ENCODE peak calls at places on chromosomes 13 and 19, in five cellular contexts. P is neuronal stem cell, O is H1, R is H9, F is IMR-90. J is an unnamed sample.

GRCh38 chr19:4474504-4475136 is 2.5 kb downstream of the HDGFL2 start:
- DNase-seq in O (peak; percentile 79), R (peak; percentile 90), F (peak; percentile 68), P (peak; percentile 77), J (peak; percentile 5)

GRCh38 chr19:5514001-5514400 is 53.8 kb downstream of the TINCR start:
- DNase-seq in P (no peak), F (no peak), O (no peak), R (no peak), J (no peak)

GRCh38 chr13:106573279-106573831 is 5.4 kb upstream of the ARGLU1 start:
- DNase-seq in R (no peak), P (no peak), O (no peak), F (peak; percentile 52), J (no peak)

GRCh38 chr13:80386001-80386400 is 45.1 kb upstream of the SPRY2 start:
- DNase-seq in P (no peak), F (no peak), R (no peak), O (no peak), J (no peak)

GRCh38 chr13:90299238-90299637 is 1048.2 kb upstream of the MIR17HG start:
- DNase-seq in O (no peak), P (no peak), F (no peak), R (no peak), J (no peak)

GRCh38 chr19:43505941-43506340 is 1.4 kb upstream of the PHLDB3 start:
- DNase-seq in F (no peak), P (no peak), O (no peak), R (no peak), J (no peak)

GRCh38 chr19:3440082-3440481 is 40.2 kb downstream of the SMIM24 start:
- DNase-seq in F (no peak), P (no peak), O (peak; percentile 92), R (peak; percentile 81), J (peak; percentile 67)

GRCh38 chr13:29435125-29435911 is 160.2 kb downstream of the SLC7A1 start:
- DNase-seq in P (no peak), F (peak; percentile 91), O (no peak), R (no peak), J (no peak)

GRCh38 chr19:662962-663681 is at the start of gene RNF126:
- DNase-seq in P (peak; percentile 86), R (peak; percentile 91), O (peak; percentile 88), F (peak; percentile 88), J (peak; percentile 76)

GRCh38 chr19:28606269-28607032 is 606.5 kb downstream of the UQCRFS1 start:
- DNase-seq in P (no peak), O (no peak), R (no peak), F (no peak), J (no peak)

GRCh38 chr13:110397445-110397844 is 90.4 kb downstream of the COL4A2 start:
- DNase-seq in P (no peak), F (peak; percentile 85), O (no peak), R (no peak), J (no peak)

GRCh38 chr19:38690832-38691231 is 43.4 kb downstream of the ACTN4 start:
- DNase-seq in O (no peak), P (no peak), R (no peak), F (no peak), J (no peak)

GRCh38 chr19:55830656-55831055 is 1.1 kb downstream of the NLRP11 start:
- DNase-seq in F (no peak), O (no peak), R (no peak), P (no peak), J (no peak)

GRCh38 chr19:4023600-4024398 is 16.3 kb downstream of the PIAS4 start:
- DNase-seq in F (no peak), R (no peak), O (no peak), P (no peak), J (no peak)

GRCh38 chr19:33640773-33641172 is 19.0 kb downstream of the CHST8 start:
- DNase-seq in O (no peak), R (peak; percentile 58), P (no peak), F (no peak), J (no peak)
- H3K4ac ChIP-seq in O (no peak overlapping the region), R (no peak overlapping the region), P (no peak overlapping the region), F (no peak overlapping the region), J (no peak overlapping the region)

DNA sequence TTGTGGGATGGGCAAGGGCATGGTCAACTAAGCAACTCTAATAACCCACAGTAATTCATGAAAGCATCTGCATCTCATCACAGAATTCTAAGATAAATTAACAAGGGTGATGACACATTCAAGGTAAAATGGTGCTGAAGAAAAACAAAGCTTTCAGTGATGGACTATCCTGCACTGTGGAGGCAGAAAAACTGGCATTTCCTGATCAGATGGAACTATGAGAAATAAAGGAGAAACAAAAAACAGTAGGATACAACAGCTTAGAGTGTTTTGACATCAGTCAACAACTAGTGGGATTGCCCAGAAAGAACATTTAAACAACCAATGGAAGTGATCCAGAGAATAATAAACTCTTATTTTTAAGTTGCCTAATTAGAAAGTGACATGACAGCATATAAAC is 327.0 kb downstream of the KLF5 start:
- DNase-seq in O (no peak), R (no peak), F (no peak), P (no peak), J (no peak)
- H3K4ac ChIP-seq in O (no peak overlapping the region), R (no peak overlapping the region), F (no peak overlapping the region), P (no peak overlapping the region), J (no peak overlapping the region)

GRCh38 chr13:22110368-22110767 is 439.5 kb downstream of the FGF9 start:
- DNase-seq in F (no peak), R (no peak), P (no peak), O (no peak), J (no peak)
- H3K4ac ChIP-seq in F (no peak overlapping the region), R (no peak overlapping the region), P (no peak overlapping the region), O (no peak overlapping the region), J (no peak overlapping the region)

GRCh38 chr13:98476538-98476966 is 100.4 kb downstream of the STK24 start:
- DNase-seq in O (no peak), F (peak; percentile 92), P (no peak), R (peak; percentile 77), J (no peak)
- H3K4ac ChIP-seq in O (peak overlapping the region; percentile 25), F (peak overlapping the region; percentile 89), P (no peak overlapping the region), R (no peak overlapping the region), J (no peak overlapping the region)

DNA sequence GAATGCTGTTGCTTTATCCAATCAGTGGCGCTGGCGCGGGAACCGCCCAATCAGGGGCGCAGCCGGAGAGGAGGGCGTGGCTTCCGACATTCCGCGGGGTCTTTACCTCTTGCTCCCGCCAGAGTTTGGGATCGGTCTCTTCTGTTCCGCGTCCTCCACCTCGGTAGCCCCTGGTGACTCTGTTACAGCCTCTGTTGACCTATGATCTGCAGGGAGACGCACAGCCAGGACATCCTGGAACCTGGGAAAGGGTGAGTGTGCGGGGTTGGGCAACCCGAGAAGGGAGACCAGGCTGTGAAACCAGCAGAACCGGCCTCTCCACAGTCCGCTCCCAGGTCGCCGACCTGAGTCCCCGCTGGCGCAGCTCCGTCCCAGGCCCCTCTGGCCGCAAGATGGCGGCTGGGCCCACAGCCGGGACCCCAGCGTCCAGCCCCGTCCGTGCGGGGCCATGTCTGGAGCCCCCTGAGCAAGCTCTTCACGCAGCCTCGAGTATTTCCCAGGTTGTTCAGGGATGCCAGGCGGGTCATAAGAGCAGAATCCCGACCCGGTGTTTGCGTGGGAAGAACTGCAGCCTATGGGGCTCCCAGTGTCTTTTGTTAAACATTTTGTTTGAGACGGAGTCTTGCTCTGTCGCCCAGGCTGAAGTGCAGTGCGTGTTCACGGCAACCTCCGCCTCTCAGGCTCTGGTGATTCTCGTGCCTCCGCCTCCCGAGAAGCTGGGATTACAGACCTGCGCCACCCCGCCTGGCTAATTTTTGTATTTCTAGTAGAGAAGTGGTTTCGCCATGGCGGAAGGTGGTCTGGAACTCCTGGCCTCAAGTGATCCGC is 4.4 kb upstream of the ZNF681 start:
- DNase-seq in R (peak; percentile 94), F (peak; percentile 13), P (peak; percentile 83), O (peak; percentile 86), J (peak; percentile 95)
- H3K4ac ChIP-seq in R (no peak overlapping the region), F (no peak overlapping the region), P (peak overlapping the region; percentile 37), O (no peak overlapping the region), J (no peak overlapping the region)

DNA sequence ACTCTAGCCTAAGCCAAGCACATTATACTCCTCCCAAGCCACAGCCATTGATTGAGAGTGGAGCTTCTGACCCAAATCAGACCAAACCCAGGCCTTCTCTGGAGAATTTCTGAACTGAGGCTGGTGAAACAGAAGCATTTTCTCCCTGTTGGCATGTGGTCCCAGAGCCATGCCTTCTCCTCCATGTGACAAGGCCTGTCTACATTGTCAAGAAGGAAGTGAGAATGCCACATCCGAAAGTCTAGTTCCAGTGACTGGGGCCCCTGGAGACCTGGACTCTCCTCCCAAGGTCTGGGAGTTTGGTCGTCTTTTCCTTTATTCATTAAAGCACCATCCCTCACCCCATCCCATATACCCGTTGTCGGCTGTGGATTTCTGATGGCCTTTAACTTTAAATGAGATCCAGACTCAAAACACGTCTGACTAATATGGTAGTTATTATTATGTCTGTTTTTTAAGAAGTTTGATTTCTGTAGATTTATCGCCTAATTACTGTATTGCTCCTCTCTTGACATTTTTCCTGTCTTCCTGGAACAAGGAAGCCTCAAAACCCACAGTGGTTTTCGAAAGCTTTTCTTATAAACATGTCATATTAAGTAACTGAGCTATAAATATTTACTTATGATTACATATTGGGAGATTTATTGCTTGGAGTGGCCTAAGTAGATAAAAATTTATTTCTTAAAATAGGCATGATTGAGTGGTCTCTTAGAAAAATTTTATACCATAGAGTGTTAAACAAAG is 128.3 kb upstream of the FRY start:
- DNase-seq in R (no peak), P (no peak), O (no peak), F (no peak), J (no peak)
- H3K4ac ChIP-seq in R (no peak overlapping the region), P (no peak overlapping the region), O (no peak overlapping the region), F (no peak overlapping the region), J (no peak overlapping the region)

DNA sequence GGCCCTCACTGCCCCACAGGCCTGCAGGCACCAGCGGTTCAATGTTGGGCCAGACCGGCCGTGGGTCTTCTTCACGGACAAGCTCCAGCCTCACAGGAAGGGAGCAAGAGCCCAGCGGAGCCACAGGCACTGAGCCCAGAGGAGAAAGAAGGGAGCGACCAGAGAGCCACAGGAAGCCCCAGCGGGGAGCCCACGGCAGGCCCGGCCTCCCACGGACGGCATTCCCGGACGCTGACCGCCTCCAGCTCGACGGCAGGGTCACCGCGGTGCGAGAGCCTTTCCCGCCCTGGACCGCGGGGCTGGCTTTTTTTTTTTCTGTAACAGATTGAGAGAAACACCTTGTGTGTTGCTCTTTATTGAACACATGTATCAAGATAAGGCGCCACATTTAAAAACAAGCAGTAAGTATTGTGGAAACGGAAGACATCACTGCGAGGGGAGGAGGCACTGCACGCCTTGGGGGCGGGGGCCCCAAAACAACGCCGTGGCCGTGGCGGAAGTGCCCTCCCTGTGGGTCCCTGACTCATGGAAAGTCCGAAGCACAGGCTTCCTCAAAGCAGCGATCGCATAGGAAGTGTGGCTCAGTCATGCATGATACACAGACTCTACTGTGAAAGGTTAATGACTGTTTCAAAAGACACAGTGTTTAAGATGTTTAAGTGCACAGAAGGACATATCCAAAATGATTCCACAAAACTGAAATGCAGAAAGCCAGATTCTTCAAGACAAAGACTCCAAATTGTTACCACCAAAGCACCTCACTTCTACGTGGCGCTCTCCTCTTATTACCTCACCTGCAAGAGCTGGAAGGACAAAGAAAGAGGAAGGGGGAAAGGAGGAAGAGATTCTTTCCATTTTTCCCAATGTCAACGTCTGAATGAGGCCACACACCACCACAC is 3.5 kb downstream of the RASA3 start:
- DNase-seq in O (no peak), P (no peak), R (no peak), F (peak; percentile 95), J (peak; percentile 43)
- H3K4ac ChIP-seq in O (no peak overlapping the region), P (no peak overlapping the region), R (no peak overlapping the region), F (peak overlapping the region; percentile 95), J (no peak overlapping the region)

J was measured in trophoblast cell.